ENCODE peak calls at places on chromosome 10, in ten cellular contexts. U is Peyer's patch; P is naive B cell; H is type B pancreatic cell; W is fibroblast of mammary gland; S is HT1080; O is T-helper 1 cell; L is stromal cell of bone marrow; F is stimulated activated CD8-positive, alpha-beta memory T cell treated with anti-CD3 and anti-CD28 coated beads, Interleukin-15, amount 100 ng/mL, for 24 hours; Q is bronchial epithelial cell. X is an unnamed sample.

GRCh38 chr10:33315891-33316290 is 18.6 kb downstream of the NRP1 start:
- DNase-seq in U (no peak), P (no peak), H (no peak), W (no peak), S (no peak), O (no peak), L (no peak), F (no peak), Q (no peak), X (no peak)

GRCh38 chr10:80276335-80276734 is 13.1 kb downstream of the MAT1A start:
- DNase-seq in U (no peak), P (no peak), H (peak), W (no peak), S (no peak), O (no peak), L (no peak), F (no peak), Q (no peak), X (no peak)

GRCh38 chr10:69408318-69409175 is 8.2 kb downstream of the TACR2 start:
- DNase-seq in U (peak), P (peak), H (peak), W (peak), S (peak), O (peak), L (peak), F (peak), Q (peak), X (peak)

GRCh38 chr10:7397049-7397448 is 13.8 kb downstream of the SFMBT2 start:
- DNase-seq in U (no peak), P (no peak), H (no peak), W (peak), S (peak), O (peak), L (no peak), F (no peak), Q (no peak), X (peak)

GRCh38 chr10:11719496-11719895 is 22.7 kb upstream of the ECHDC3 start:
- DNase-seq in U (no peak), P (no peak), H (no peak), W (no peak), S (peak), O (no peak), L (no peak), F (no peak), Q (no peak), X (no peak)

GRCh38 chr10:22554481-22555182 is 159.7 kb downstream of the PIP4K2A start:
- DNase-seq in U (no peak), P (no peak), H (peak), W (peak), S (no peak), O (no peak), L (peak), F (no peak), Q (peak), X (peak)

GRCh38 chr10:116112232-116113231 is 160.5 kb downstream of the GFRA1 start:
- DNase-seq in U (no peak), P (no peak), H (no peak), W (no peak), S (no peak), O (no peak), L (no peak), F (no peak), Q (no peak), X (peak)

GRCh38 chr10:8852546-8852945 is 798.1 kb downstream of the GATA3 start:
- DNase-seq in U (no peak), P (no peak), H (no peak), W (no peak), S (no peak), O (no peak), L (no peak), F (no peak), Q (no peak), X (no peak)

GRCh38 chr10:45534572-45534971 is 138.0 kb downstream of the ZFAND4 start:
- DNase-seq in U (no peak), P (no peak), H (no peak), W (no peak), S (no peak), O (no peak), L (no peak), F (no peak), Q (no peak), X (no peak)

GRCh38 chr10:110023785-110024184 is 16.0 kb downstream of the ADD3 start:
- DNase-seq in U (no peak), P (no peak), H (no peak), W (no peak), S (no peak), O (no peak), L (no peak), F (no peak), Q (no peak), X (no peak)

GRCh38 chr10:122021421-122021820 is 32.5 kb downstream of the TACC2 start:
- DNase-seq in U (no peak), P (no peak), H (no peak), W (peak), S (no peak), O (no peak), L (no peak), F (no peak), Q (no peak), X (peak)

GRCh38 chr10:79979310-79979972 is 30.5 kb upstream of the SFTPD start:
- DNase-seq in U (no peak), P (no peak), H (no peak), W (no peak), S (no peak), O (no peak), L (no peak), F (no peak), Q (no peak), X (no peak)

GRCh38 chr10:77926566-77927342 is at the start of gene DLG5:
- DNase-seq in U (peak), P (no peak), H (peak), W (peak), S (peak), O (peak), L (peak), F (no peak), Q (no peak), X (peak)

GRCh38 chr10:14173391-14173705 is 157.4 kb downstream of the FRMD4A start:
- DNase-seq in U (no peak), P (no peak), H (no peak), W (no peak), S (no peak), O (no peak), L (no peak), F (no peak), Q (no peak), X (no peak)

GRCh38 chr10:110087682-110088081 is 79.9 kb downstream of the ADD3 start:
- DNase-seq in U (no peak), P (no peak), H (no peak), W (no peak), S (no peak), O (no peak), L (no peak), F (no peak), Q (no peak), X (no peak)